ENCODE peak calls at places on chromosomes 13 and 19, in five cellular contexts. N is LHCN-M2, L is fibroblast of mammary gland, P is midbrain, Y is NCI-H446. I is an unnamed sample.

GRCh38 chr13:25864116-25864515 is 187.7 kb downstream of the SHISA2 start:
- DNase-seq in N (no peak), L (no peak), P (no peak), Y (no peak), I (no peak)

GRCh38 chr19:43534811-43535761 is 2.1 kb downstream of the ZNF575 start:
- DNase-seq in N (no peak), L (peak; percentile 60), P (peak; percentile 59), Y (no peak), I (no peak)

GRCh38 chr19:18856385-18857126 is 24.8 kb downstream of the UPF1 start:
- DNase-seq in N (peak; percentile 27), L (peak; percentile 71), P (peak; percentile 83), Y (no peak), I (no peak)

GRCh38 chr13:49649244-49649962 is 21.1 kb downstream of the ARL11 start:
- DNase-seq in N (peak; percentile 44), L (peak; percentile 58), P (no peak), Y (no peak), I (peak; percentile 14)

GRCh38 chr19:28793391-28794168 is 419.4 kb downstream of the UQCRFS1 start:
- DNase-seq in N (no peak), L (no peak), P (no peak), Y (no peak), I (no peak)

GRCh38 chr19:28399187-28399586 is 813.8 kb downstream of the UQCRFS1 start:
- DNase-seq in N (no peak), L (no peak), P (no peak), Y (no peak), I (no peak)

GRCh38 chr13:105177265-105177900 is 1358.1 kb downstream of the EFNB2 start:
- DNase-seq in N (no peak), L (no peak), P (peak; percentile 2), Y (peak; percentile 37), I (no peak)

GRCh38 chr13:41971848-41972247 is 10.9 kb upstream of the VWA8 start:
- DNase-seq in N (no peak), L (no peak), P (no peak), Y (no peak), I (no peak)

GRCh38 chr13:47858042-47858677 is 142.9 kb downstream of the SUCLA2 start:
- DNase-seq in N (no peak), L (peak; percentile 21), P (no peak), Y (no peak), I (no peak)

GRCh38 chr19:56403261-56403660 is 871 bp upstream of the ZNF583 start:
- DNase-seq in N (no peak), L (no peak), P (peak; percentile 42), Y (no peak), I (no peak)

GRCh38 chr19:2962018-2962670 is 15.2 kb upstream of the TLE6 start:
- DNase-seq in N (peak; percentile 77), L (peak; percentile 87), P (peak; percentile 58), Y (peak; percentile 86), I (peak; percentile 46)

GRCh38 chr19:38158730-38159129 is 65.3 kb downstream of the DPF1 start:
- DNase-seq in N (no peak), L (no peak), P (no peak), Y (no peak), I (no peak)

GRCh38 chr13:100636441-100636840 is 38.2 kb downstream of the TMTC4 start:
- DNase-seq in N (no peak), L (no peak), P (peak; percentile 57), Y (no peak), I (no peak)

GRCh38 chr19:41872384-41872774 is 4.7 kb upstream of the CD79A start:
- DNase-seq in N (no peak), L (peak; percentile 25), P (no peak), Y (no peak), I (no peak)

GRCh38 chr19:35159606-35160005 is 5.1 kb downstream of the FXYD5 start:
- DNase-seq in N (no peak), L (no peak), P (no peak), Y (no peak), I (no peak)

GRCh38 chr13:98300956-98301641 is 124.0 kb upstream of the RNF113B start:
- DNase-seq in N (peak; percentile 8), L (no peak), P (no peak), Y (no peak), I (no peak)

GRCh38 chr19:58477871-58478270 is 1.7 kb downstream of the ZNF446 start:
- DNase-seq in N (no peak), L (no peak), P (no peak), Y (no peak), I (no peak)

GRCh38 chr13:62113145-62113544 is 697.5 kb upstream of the PCDH20 start:
- DNase-seq in N (no peak), L (no peak), P (no peak), Y (no peak), I (no peak)

GRCh38 chr19:5801796-5802616 is 2.9 kb upstream of the NRTN start:
- DNase-seq in N (peak; percentile 35), L (peak; percentile 47), P (no peak), Y (peak; percentile 20), I (no peak)

GRCh38 chr13:105165449-105166125 is 1369.9 kb downstream of the EFNB2 start:
- DNase-seq in N (no peak), L (no peak), P (no peak), Y (no peak), I (no peak)

GRCh38 chr19:3284759-3285646 is 60.5 kb downstream of the CELF5 start:
- DNase-seq in N (peak; percentile 17), L (peak; percentile 21), P (no peak), Y (peak; percentile 49), I (peak; percentile 67)

GRCh38 chr19:9721861-9722260 is 46.7 kb downstream of the ZNF846 start:
- DNase-seq in N (no peak), L (no peak), P (no peak), Y (no peak), I (no peak)

GRCh38 chr19:46995492-46995891 is 24.1 kb upstream of the NPAS1 start:
- DNase-seq in N (no peak), L (no peak), P (no peak), Y (no peak), I (no peak)

GRCh38 chr13:30934381-30934780 is 1.9 kb downstream of the TEX26 start:
- DNase-seq in N (no peak), L (no peak), P (no peak), Y (no peak), I (no peak)

GRCh38 chr19:46685189-46685588 is 24.2 kb upstream of the DACT3 start:
- DNase-seq in N (no peak), L (no peak), P (no peak), Y (no peak), I (no peak)

GRCh38 chr19:39996218-39996810 is 546 bp upstream of the ZNF546 start:
- DNase-seq in N (peak; percentile 64), L (peak; percentile 78), P (peak; percentile 55), Y (peak; percentile 38), I (peak; percentile 51)

GRCh38 chr13:113990321-113990837 is 16.5 kb upstream of the C13orf46 start:
- DNase-seq in N (no peak), L (no peak), P (no peak), Y (no peak), I (no peak)

GRCh38 chr13:84430441-84430840 is 548.2 kb upstream of the SLITRK1 start:
- DNase-seq in N (peak; percentile 46), L (no peak), P (no peak), Y (peak; percentile 2), I (peak; percentile 13)

I was measured in HTR-8/SVneo.